ENCODE peak calls at places on chromosomes 16 and 17, in four cellular contexts. Y, Z, M and W are unnamed samples.

GRCh38 chr17:36643086-36643685 is 41.8 kb downstream of the MRM1 start:
- DNase-seq in Y (no peak), Z (no peak), M (no peak), W (no peak)

GRCh38 chr17:80709090-80709695 is 164.6 kb downstream of the RPTOR start:
- DNase-seq in Z (no peak), M (no peak), Y (no peak), W (no peak)

GRCh38 chr17:4304417-4305027 is 40.7 kb upstream of the ANKFY1 start:
- DNase-seq in M (no peak), Y (peak; percentile 43), Z (peak; percentile 57), W (no peak)

GRCh38 chr16:68490829-68491575 is 42.7 kb upstream of the SMPD3 start:
- DNase-seq in Y (peak; percentile 90), M (peak; percentile 71), Z (peak; percentile 87), W (no peak)

GRCh38 chr17:39486242-39486641 is 25.0 kb downstream of the CDK12 start:
- DNase-seq in M (peak; percentile 68), Y (peak; percentile 8), Z (no peak), W (no peak)

GRCh38 chr17:20071824-20072691 is 62.9 kb downstream of the SPECC1 start:
- DNase-seq in Y (no peak), M (no peak), Z (no peak), W (no peak)

GRCh38 chr16:58638148-58639036 is 8.8 kb upstream of the CNOT1 start:
- DNase-seq in Y (peak; percentile 45), Z (peak; percentile 83), M (peak; percentile 90), W (peak; percentile 21)

GRCh38 chr17:43418441-43419374 is 19.9 kb downstream of the ARL4D start:
- DNase-seq in Z (peak; percentile 85), Y (no peak), M (peak; percentile 94), W (no peak)

GRCh38 chr17:69913241-69914015 is 161.6 kb upstream of the KCNJ16 start:
- DNase-seq in Z (no peak), Y (no peak), M (peak; percentile 10), W (no peak)

GRCh38 chr16:19885456-19886060 is 910 bp upstream of the GPRC5B start:
- DNase-seq in M (no peak), Y (no peak), Z (peak; percentile 26), W (no peak)

GRCh38 chr17:75776399-75777242 is 8.0 kb upstream of the UNK start:
- DNase-seq in M (no peak), Y (no peak), Z (peak; percentile 28), W (no peak)

GRCh38 chr17:62950067-62950466 is 16.0 kb upstream of the TANC2 start:
- DNase-seq in Z (peak; percentile 24), M (peak; percentile 77), Y (peak; percentile 87), W (peak; percentile 76)

GRCh38 chr16:75238132-75238852 is 13.1 kb downstream of the BCAR1 start:
- DNase-seq in Y (peak; percentile 77), M (peak; percentile 95), Z (peak; percentile 94), W (peak; percentile 86)

GRCh38 chr17:51000835-51001638 is 119.6 kb downstream of the SPAG9 start:
- DNase-seq in Y (no peak), M (peak; percentile 66), Z (peak; percentile 31), W (no peak)

GRCh38 chr17:64262422-64263260 is at the start of gene TEX2:
- DNase-seq in M (no peak), Y (peak; percentile 81), Z (peak; percentile 70), W (peak; percentile 81)

GRCh38 chr17:47423406-47424295 is 99.9 kb downstream of the EFCAB13 start:
- DNase-seq in Y (peak; percentile 71), Z (peak; percentile 26), M (peak; percentile 17), W (peak; percentile 4)

GRCh38 chr16:16073884-16074781 is 124.7 kb downstream of the ABCC1 start:
- DNase-seq in M (peak; percentile 97), Y (peak; percentile 34), Z (no peak), W (no peak)

GRCh38 chr16:80369559-80369958 is 171.2 kb upstream of the DYNLRB2 start:
- DNase-seq in Z (no peak), Y (peak; percentile 55), M (peak; percentile 59), W (no peak)

GRCh38 chr16:58882292-58882691 is 148.2 kb upstream of the GOT2 start:
- DNase-seq in Z (no peak), M (no peak), Y (no peak), W (no peak)

GRCh38 chr16:12439443-12440232 is 364.0 kb downstream of the CPPED1 start:
- DNase-seq in Y (no peak), Z (no peak), M (no peak), W (no peak)

GRCh38 chr17:17186551-17187505 is 19.3 kb downstream of the PLD6 start:
- DNase-seq in Y (no peak), Z (no peak), M (peak; percentile 52), W (peak; percentile 24)

GRCh38 chr16:87963400-87963799 is 12.2 kb downstream of the BANP start:
- DNase-seq in M (peak; percentile 94), Z (no peak), Y (no peak), W (peak; percentile 65)

GRCh38 chr16:27245276-27246231 is 23.0 kb downstream of the NSMCE1 start:
- DNase-seq in Y (no peak), M (peak; percentile 97), Z (peak; percentile 82), W (peak; percentile 56)

GRCh38 chr17:66353937-66354401 is 51.6 kb downstream of the PRKCA start:
- DNase-seq in Y (no peak), M (peak; percentile 87), Z (no peak), W (no peak)

GRCh38 chr16:83110221-83110768 is 483.5 kb downstream of the CDH13 start:
- DNase-seq in M (no peak), Z (no peak), Y (no peak), W (no peak)

GRCh38 chr16:8677481-8677880 is 3.1 kb downstream of the ABAT start:
- DNase-seq in Y (no peak), Z (no peak), M (no peak), W (no peak)

GRCh38 chr16:79213214-79213613 is 387.3 kb downstream of the MAF start:
- DNase-seq in Z (no peak), M (no peak), Y (no peak), W (no peak)

GRCh38 chr16:20611350-20611902 is 35.3 kb upstream of the ACSM2B start:
- DNase-seq in Y (peak; percentile 84), Z (peak; percentile 21), M (no peak), W (peak; percentile 58)

GRCh38 chr17:8618825-8619224 is 11.7 kb downstream of the MYH10 start:
- DNase-seq in Y (no peak), M (peak; percentile 59), Z (no peak), W (no peak)

GRCh38 chr17:13281626-13282025 is 263.8 kb upstream of the ELAC2 start:
- DNase-seq in Y (no peak), M (no peak), Z (no peak), W (no peak)

GRCh38 chr17:11366451-11366850 is 125.4 kb downstream of the SHISA6 start:
- DNase-seq in Z (no peak), M (no peak), Y (no peak), W (no peak)

GRCh38 chr17:44362964-44363612 is 565 bp downstream of the FAM171A2 start:
- DNase-seq in Y (no peak), M (no peak), Z (no peak), W (no peak)

GRCh38 chr17:8913091-8913490 is 45.6 kb upstream of the PIK3R6 start:
- DNase-seq in M (no peak), Y (no peak), Z (no peak), W (no peak)

GRCh38 chr16:6642271-6642670 is 690.4 kb upstream of the RBFOX1 start:
- DNase-seq in Z (no peak), M (no peak), Y (no peak), W (no peak)

GRCh38 chr17:56009795-56010715 is 143.2 kb upstream of the ANKFN1 start:
- DNase-seq in Z (no peak), Y (no peak), M (no peak), W (no peak)

GRCh38 chr17:79600071-79600470 is 10.8 kb downstream of the RBFOX3 start:
- DNase-seq in M (no peak), Y (no peak), Z (no peak), W (no peak)
- H3K27ac ChIP-seq in M (no peak overlapping the region), Y (no peak overlapping the region), Z (no peak overlapping the region), W (no peak overlapping the region)

GRCh38 chr17:72120878-72121163 is at the start of gene SOX9:
- DNase-seq in Z (peak; percentile 82), Y (peak; percentile 92), M (peak; percentile 98), W (peak; percentile 90)

GRCh38 chr17:72117748-72118587 is 2.9 kb upstream of the SOX9 start:
- DNase-seq in Z (no peak), M (no peak), Y (no peak), W (no peak)

GRCh38 chr17:72119963-72120877 is 600 bp upstream of the SOX9 start:
- DNase-seq in Z (peak; percentile 42), Y (peak; percentile 52), M (peak; percentile 87), W (peak; percentile 20)

GRCh38 chr17:72118588-72119279 is 2.1 kb upstream of the SOX9 start:
- DNase-seq in Y (peak; percentile 75), M (peak; percentile 84), Z (peak; percentile 65), W (no peak)

DNA sequence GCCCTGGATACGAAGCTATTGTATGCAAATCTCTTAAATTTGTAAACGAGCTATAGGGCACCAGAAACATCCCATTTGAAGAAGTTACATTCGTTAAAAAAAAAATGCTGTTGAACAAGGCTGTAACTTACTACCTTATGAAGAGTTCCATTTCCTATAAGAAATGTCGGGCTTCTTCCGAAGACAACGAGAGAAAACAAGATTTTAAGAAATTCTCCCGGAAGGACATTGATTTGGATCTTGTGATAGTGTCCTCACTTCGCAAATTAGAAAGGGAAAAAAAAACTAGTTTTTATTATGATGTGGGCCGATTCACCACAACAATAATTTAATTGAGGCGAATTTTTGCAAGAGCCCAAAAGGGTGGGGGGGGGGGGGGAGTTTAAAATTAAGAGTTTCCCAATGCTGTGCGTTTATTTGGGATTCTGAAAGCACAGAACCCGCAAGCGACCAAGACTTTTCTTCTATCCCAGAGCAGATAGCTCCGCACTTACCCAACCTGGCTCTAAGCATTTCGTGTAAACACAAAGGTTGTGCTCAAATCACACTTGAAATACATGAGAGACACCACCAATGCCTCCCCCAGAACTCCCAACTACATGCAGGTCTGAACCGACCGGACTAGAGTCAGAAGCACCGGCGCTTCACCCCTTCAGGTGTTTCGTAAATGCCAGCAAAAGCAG is 1.4 kb upstream of the SOX9 start:
- DNase-seq in Z (no peak), Y (no peak), M (no peak), W (no peak)
- H3K27ac ChIP-seq in Z (peak overlapping the region; percentile 78), Y (peak overlapping the region; percentile 91), M (peak overlapping the region; percentile 22), W (peak overlapping the region; percentile 88)

DNA sequence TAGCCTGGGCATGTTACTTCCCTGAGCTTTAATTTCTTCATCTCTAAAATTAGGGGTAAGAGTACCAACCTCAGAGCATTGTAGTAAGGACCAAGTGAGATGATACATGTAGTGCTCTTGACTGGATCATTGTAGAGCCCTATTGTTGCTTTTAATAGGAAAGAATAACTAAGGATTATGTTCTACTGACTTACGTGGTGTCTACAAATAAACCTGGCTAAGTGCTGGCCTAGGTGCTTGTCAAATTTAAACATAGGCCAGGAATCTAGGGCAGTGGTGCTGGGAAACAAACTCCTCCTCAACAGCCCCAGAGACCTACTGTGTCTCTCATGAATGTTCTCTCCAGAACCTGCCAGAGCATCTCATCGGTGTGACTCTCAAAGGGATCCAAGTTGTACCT is 69.4 kb downstream of the ABCC12 start:
- DNase-seq in M (no peak), Z (no peak), Y (no peak), W (no peak)
- H3K27ac ChIP-seq in M (no peak overlapping the region), Z (no peak overlapping the region), Y (no peak overlapping the region), W (no peak overlapping the region)

GRCh38 chr16:15032547-15033308 is 23.1 kb downstream of the NTAN1 start:
- DNase-seq in Z (no peak), M (peak; percentile 48), Y (no peak), W (no peak)
- H3K27ac ChIP-seq in Z (no peak overlapping the region), M (no peak overlapping the region), Y (no peak overlapping the region), W (no peak overlapping the region)